ENCODE peak calls at places on chromosome 16, in four cellular contexts. X is HCT116, E is HepG2, N is K562. M is an unnamed sample.

GRCh38 chr16:88681709-88682451 is 4.4 kb downstream of the SNAI3 start:
- DNase-seq in E (no peak), X (no peak), N (no peak), M (no peak)

GRCh38 chr16:86826931-86827330 is 248.6 kb downstream of the FOXL1 start:
- DNase-seq in E (no peak), X (no peak), N (no peak), M (no peak)

GRCh38 chr16:4389051-4389955 is 17.7 kb downstream of the VASN start:
- DNase-seq in X (no peak), E (no peak), N (no peak), M (no peak)

GRCh38 chr16:31875112-31875803 is 1.7 kb downstream of the ZNF267 start:
- DNase-seq in N (no peak), E (no peak), X (no peak), M (no peak)

GRCh38 chr16:27867122-27868110 is 196.1 kb downstream of the GSG1L start:
- DNase-seq in E (peak; percentile 78), X (peak; percentile 86), N (peak; percentile 99), M (no peak)

GRCh38 chr16:87970206-87970605 is 19.0 kb downstream of the BANP start:
- DNase-seq in N (no peak), E (no peak), X (no peak), M (no peak)

GRCh38 chr16:80743273-80743672 is 61.1 kb downstream of the CDYL2 start:
- DNase-seq in N (no peak), X (no peak), E (no peak), M (no peak)

GRCh38 chr16:2769100-2769529 is 8.0 kb downstream of the ELOB start:
- DNase-seq in N (peak; percentile 50), X (no peak), E (no peak), M (no peak)

GRCh38 chr16:67456383-67457140 is 24.4 kb downstream of the ATP6V0D1 start:
- DNase-seq in E (no peak), N (peak; percentile 43), X (no peak), M (no peak)

GRCh38 chr16:81836279-81837054 is 57.4 kb downstream of the PLCG2 start:
- DNase-seq in X (peak; percentile 59), E (no peak), N (no peak), M (no peak)

GRCh38 chr16:12538667-12539081 is 265.0 kb downstream of the CPPED1 start:
- DNase-seq in X (no peak), N (no peak), E (no peak), M (no peak)

GRCh38 chr16:56357765-56358322 is 67.5 kb downstream of the AMFR start:
- DNase-seq in E (peak; percentile 73), N (no peak), X (no peak), M (no peak)

GRCh38 chr16:88737298-88738166 is 31.2 kb downstream of the CTU2 start:
- DNase-seq in E (peak; percentile 55), N (peak; percentile 97), X (peak; percentile 48), M (no peak)

GRCh38 chr16:27449434-27450188 is 47.6 kb downstream of the IL21R start:
- DNase-seq in X (no peak), N (no peak), E (no peak), M (no peak)

GRCh38 chr16:6160303-6160702 is 1062.7 kb upstream of the EEF2KMT start:
- DNase-seq in N (no peak), X (no peak), E (no peak), M (no peak)

GRCh38 chr16:3032624-3033023 is 4.1 kb downstream of the BICDL2 start:
- DNase-seq in X (no peak), N (no peak), E (no peak), M (no peak)

GRCh38 chr16:80803341-80804060 is 897 bp downstream of the CDYL2 start:
- DNase-seq in E (no peak), N (peak; percentile 33), X (no peak), M (no peak)

GRCh38 chr16:23362460-23363317 is 60.6 kb downstream of the SCNN1B start:
- DNase-seq in E (no peak), N (no peak), X (no peak), M (no peak)

GRCh38 chr16:35102780-35103403 is 1643.5 kb downstream of the TP53TG3F start:
- DNase-seq in N (peak; percentile 26), E (peak; percentile 3), X (no peak), M (peak; percentile 5)

GRCh38 chr16:30458561-30459394 is 13.1 kb upstream of the SEPHS2 start:
- DNase-seq in N (no peak), E (peak; percentile 63), X (no peak), M (no peak)

GRCh38 chr16:12826559-12826958 is 22.9 kb upstream of the CPPED1 start:
- DNase-seq in X (no peak), E (no peak), N (no peak), M (no peak)

GRCh38 chr16:87417511-87417910 is 25.4 kb downstream of the MAP1LC3B start:
- DNase-seq in E (no peak), N (no peak), X (no peak), M (no peak)

DNA sequence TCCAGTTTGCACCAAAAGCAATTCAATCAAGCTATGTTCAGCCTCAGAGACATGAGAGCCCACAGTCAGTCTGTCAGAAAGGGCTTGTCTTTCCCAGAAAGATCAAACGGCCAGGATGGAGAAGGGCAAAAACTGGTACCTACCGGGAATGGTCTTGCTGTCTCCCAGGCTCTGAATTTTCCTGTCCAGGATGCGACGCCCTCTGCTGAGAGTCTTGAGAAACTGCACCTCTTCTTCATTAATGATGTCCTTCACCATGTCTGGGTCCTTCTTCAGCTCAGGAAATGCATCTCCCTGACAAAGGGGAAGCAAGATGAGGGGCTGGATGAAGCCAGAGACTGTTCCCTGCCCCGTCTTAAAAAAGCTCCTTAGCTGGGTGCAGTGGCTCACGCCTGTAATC is 15.8 kb upstream of the EXOSC6 start:
- DNase-seq in X (peak; percentile 18), E (peak; percentile 72), N (peak; percentile 43), M (no peak)
- TF ChIP-seq TCF7L2 in X (no peak), E (no peak), N (no peak), M (no peak)

DNA sequence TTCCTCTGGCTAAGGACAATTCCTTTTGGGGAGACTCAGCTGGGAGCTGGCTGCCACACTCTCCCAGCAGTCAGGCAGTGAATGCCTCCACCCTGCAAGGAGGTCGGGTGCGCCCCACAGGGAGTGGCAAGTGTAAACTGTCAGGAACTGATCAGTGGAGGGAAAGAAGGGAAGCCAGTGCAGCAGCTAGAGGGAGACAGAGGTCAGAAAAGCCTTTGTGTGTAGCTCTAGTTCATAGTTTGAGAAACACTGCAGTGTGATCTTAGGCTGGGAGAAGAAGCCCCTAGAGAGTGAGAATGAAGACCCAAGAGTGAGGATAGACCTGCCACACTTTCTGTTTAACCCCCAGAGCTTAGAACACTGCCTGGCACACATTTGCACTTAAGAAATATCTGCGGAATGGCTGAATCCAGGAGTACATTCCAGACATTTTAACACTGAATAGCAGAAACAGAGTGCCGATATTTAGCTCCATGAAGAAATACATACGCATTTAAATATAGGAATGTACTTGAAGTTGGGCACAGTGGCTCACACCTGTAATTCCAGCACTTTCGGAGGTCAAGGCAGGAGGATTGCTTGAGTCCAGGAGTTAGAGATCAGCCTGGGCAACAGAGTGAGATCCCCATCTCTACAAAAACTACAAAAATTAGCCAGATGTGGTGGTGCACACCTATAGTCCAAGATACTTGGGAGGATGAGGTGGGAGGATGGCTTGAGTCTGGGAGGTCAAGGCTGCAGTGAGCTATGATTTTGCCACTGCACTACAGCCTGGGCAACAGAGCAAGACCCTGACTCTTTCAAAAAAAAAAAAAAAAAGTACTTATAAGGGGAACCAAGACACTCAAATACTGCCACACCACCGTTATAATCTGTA is 11.1 kb upstream of the SLC5A11 start:
- DNase-seq in E (peak; percentile 62), N (peak; percentile 52), X (peak; percentile 18), M (no peak)
- TF ChIP-seq CTCF in E (peak; percentile 91), N (peak; percentile 83), X (peak; percentile 72), M (peak; percentile 88)

DNA sequence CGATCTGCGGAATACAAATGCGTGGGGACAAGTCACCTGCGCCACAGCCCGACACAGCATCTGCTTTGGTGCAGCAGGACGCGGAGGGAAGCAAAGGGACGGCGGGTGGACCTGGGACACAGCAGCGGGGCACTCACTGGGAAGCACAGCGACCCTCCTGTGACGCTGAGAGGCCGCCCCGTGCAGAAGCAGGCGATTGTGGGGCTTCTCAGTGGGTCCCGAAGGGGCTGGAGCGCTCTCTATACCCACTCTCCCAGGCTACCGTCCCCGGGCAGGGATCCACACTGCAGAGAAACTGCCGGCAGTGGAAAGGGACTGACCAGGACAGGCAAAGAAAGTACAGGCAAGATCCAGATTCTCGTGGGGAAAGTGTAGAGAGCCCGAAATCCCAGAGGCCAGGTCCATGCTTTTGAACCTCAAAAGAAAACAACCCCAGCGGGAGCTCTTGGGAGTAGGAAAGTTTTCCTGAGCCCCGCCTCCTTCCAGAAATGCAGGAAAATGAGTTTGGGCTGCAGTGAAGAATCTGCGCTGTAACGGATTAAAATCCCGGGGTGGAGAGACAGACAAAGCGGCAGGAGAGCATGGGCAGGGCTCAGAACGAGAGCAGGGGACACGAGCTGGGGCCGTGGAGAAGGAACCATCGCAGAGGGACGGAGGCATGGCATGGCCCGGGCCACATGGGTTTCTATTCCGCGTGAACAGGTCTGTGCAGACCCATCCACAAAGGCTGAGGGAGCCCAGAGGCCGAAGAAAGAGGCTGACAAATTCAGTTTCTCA is 12.7 kb downstream of the COX4I1 start:
- DNase-seq in E (no peak), N (no peak), X (no peak), M (no peak)
- TF ChIP-seq TCF7L2 in E (no peak), N (no peak), X (no peak), M (no peak)

GRCh38 chr16:51152691-51153261 is 1.7 kb upstream of the SALL1 start:
- DNase-seq in X (no peak), E (no peak), N (no peak), M (no peak)

GRCh38 chr16:51155199-51155607 is 4.1 kb upstream of the SALL1 start:
- DNase-seq in N (no peak), E (no peak), X (no peak), M (no peak)

GRCh38 chr16:51153275-51153991 is 2.4 kb upstream of the SALL1 start:
- DNase-seq in E (no peak), N (no peak), X (no peak), M (no peak)

GRCh38 chr16:51155901-51156810 is 5.1 kb upstream of the SALL1 start:
- DNase-seq in E (no peak), X (no peak), N (no peak), M (no peak)

GRCh38 chr16:51154271-51155171 is 3.5 kb upstream of the SALL1 start:
- DNase-seq in N (no peak), X (no peak), E (no peak), M (no peak)
- TF ChIP-seq CTCF in N (no peak), X (no peak), E (no peak), M (no peak)